ENCODE peak calls at places on chromosome 9, in eight cellular contexts. One of them, this sample, is unnamed.
A peak's percentile ranks its signal among the peaks of the same experiment; 100 is the strongest.

GRCh38 chr9:91693226-91693625 is 256.8 kb downstream of the ROR2 start:
- DNase-seq in PC-9: no peak
- DNase-seq in HCEC 1CT: no peak
- DNase-seq in activated CD8-positive, alpha-beta memory T cell treated with anti-CD3 and anti-CD28 coated beads for 48 hours: no peak
- DNase-seq in fibroblast of lung: peak; percentile 29
- DNase-seq in activated CD4-positive, alpha-beta T cell treated with anti-CD3 and anti-CD28 coated beads for 48 hours: no peak
- DNase-seq in activated naive CD4-positive, alpha-beta T cell treated with anti-CD3 and anti-CD28 coated beads, Interleukin-2, amount 10 ng/mL, durations not matched to agents 7 days and 5 days: no peak
- DNase-seq in T-helper 22 cell: no peak
- DNase-seq in this sample: no peak

GRCh38 chr9:752201-752600 is 89.3 kb upstream of the DMRT1 start:
- DNase-seq in fibroblast of lung: peak; percentile 96
- DNase-seq in T-helper 22 cell: no peak
- DNase-seq in HCEC 1CT: peak; percentile 98
- DNase-seq in activated CD4-positive, alpha-beta T cell treated with anti-CD3 and anti-CD28 coated beads for 48 hours: no peak
- DNase-seq in PC-9: peak; percentile 47
- DNase-seq in activated CD8-positive, alpha-beta memory T cell treated with anti-CD3 and anti-CD28 coated beads for 48 hours: no peak
- DNase-seq in activated naive CD4-positive, alpha-beta T cell treated with anti-CD3 and anti-CD28 coated beads, Interleukin-2, amount 10 ng/mL, durations not matched to agents 7 days and 5 days: no peak
- DNase-seq in this sample: no peak

GRCh38 chr9:136418182-136419091 is 8.0 kb downstream of the PMPCA start:
- DNase-seq in activated CD4-positive, alpha-beta T cell treated with anti-CD3 and anti-CD28 coated beads for 48 hours: no peak
- DNase-seq in activated naive CD4-positive, alpha-beta T cell treated with anti-CD3 and anti-CD28 coated beads, Interleukin-2, amount 10 ng/mL, durations not matched to agents 7 days and 5 days: no peak
- DNase-seq in fibroblast of lung: no peak
- DNase-seq in PC-9: no peak
- DNase-seq in HCEC 1CT: no peak
- DNase-seq in activated CD8-positive, alpha-beta memory T cell treated with anti-CD3 and anti-CD28 coated beads for 48 hours: no peak
- DNase-seq in T-helper 22 cell: no peak
- DNase-seq in this sample: no peak

GRCh38 chr9:123073991-123074422 is 40.5 kb downstream of the GPR21 start:
- DNase-seq in T-helper 22 cell: no peak
- DNase-seq in activated CD8-positive, alpha-beta memory T cell treated with anti-CD3 and anti-CD28 coated beads for 48 hours: no peak
- DNase-seq in fibroblast of lung: peak; percentile 94
- DNase-seq in activated naive CD4-positive, alpha-beta T cell treated with anti-CD3 and anti-CD28 coated beads, Interleukin-2, amount 10 ng/mL, durations not matched to agents 7 days and 5 days: no peak
- DNase-seq in HCEC 1CT: peak; percentile 92
- DNase-seq in PC-9: no peak
- DNase-seq in activated CD4-positive, alpha-beta T cell treated with anti-CD3 and anti-CD28 coated beads for 48 hours: no peak
- DNase-seq in this sample: no peak

GRCh38 chr9:2022560-2022959 is 7.4 kb downstream of the SMARCA2 start:
- DNase-seq in fibroblast of lung: no peak
- DNase-seq in HCEC 1CT: no peak
- DNase-seq in activated CD8-positive, alpha-beta memory T cell treated with anti-CD3 and anti-CD28 coated beads for 48 hours: no peak
- DNase-seq in T-helper 22 cell: no peak
- DNase-seq in PC-9: no peak
- DNase-seq in activated naive CD4-positive, alpha-beta T cell treated with anti-CD3 and anti-CD28 coated beads, Interleukin-2, amount 10 ng/mL, durations not matched to agents 7 days and 5 days: no peak
- DNase-seq in activated CD4-positive, alpha-beta T cell treated with anti-CD3 and anti-CD28 coated beads for 48 hours: no peak
- DNase-seq in this sample: no peak

GRCh38 chr9:18159254-18159653 is 314.7 kb upstream of the ADAMTSL1 start:
- DNase-seq in fibroblast of lung: no peak
- DNase-seq in activated CD4-positive, alpha-beta T cell treated with anti-CD3 and anti-CD28 coated beads for 48 hours: no peak
- DNase-seq in activated CD8-positive, alpha-beta memory T cell treated with anti-CD3 and anti-CD28 coated beads for 48 hours: no peak
- DNase-seq in activated naive CD4-positive, alpha-beta T cell treated with anti-CD3 and anti-CD28 coated beads, Interleukin-2, amount 10 ng/mL, durations not matched to agents 7 days and 5 days: no peak
- DNase-seq in PC-9: no peak
- DNase-seq in T-helper 22 cell: no peak
- DNase-seq in HCEC 1CT: no peak
- DNase-seq in this sample: no peak

GRCh38 chr9:127523312-127523851 is 72.1 kb downstream of the LRSAM1 start:
- DNase-seq in HCEC 1CT: peak; percentile 49
- DNase-seq in PC-9: no peak
- DNase-seq in activated CD4-positive, alpha-beta T cell treated with anti-CD3 and anti-CD28 coated beads for 48 hours: peak; percentile 65
- DNase-seq in T-helper 22 cell: no peak
- DNase-seq in fibroblast of lung: peak; percentile 40
- DNase-seq in activated CD8-positive, alpha-beta memory T cell treated with anti-CD3 and anti-CD28 coated beads for 48 hours: no peak
- DNase-seq in activated naive CD4-positive, alpha-beta T cell treated with anti-CD3 and anti-CD28 coated beads, Interleukin-2, amount 10 ng/mL, durations not matched to agents 7 days and 5 days: peak; percentile 59
- DNase-seq in this sample: no peak

GRCh38 chr9:120532891-120533290 is 47.1 kb downstream of the CDK5RAP2 start:
- DNase-seq in PC-9: no peak
- DNase-seq in fibroblast of lung: no peak
- DNase-seq in T-helper 22 cell: no peak
- DNase-seq in activated naive CD4-positive, alpha-beta T cell treated with anti-CD3 and anti-CD28 coated beads, Interleukin-2, amount 10 ng/mL, durations not matched to agents 7 days and 5 days: no peak
- DNase-seq in activated CD8-positive, alpha-beta memory T cell treated with anti-CD3 and anti-CD28 coated beads for 48 hours: no peak
- DNase-seq in activated CD4-positive, alpha-beta T cell treated with anti-CD3 and anti-CD28 coated beads for 48 hours: no peak
- DNase-seq in HCEC 1CT: no peak
- DNase-seq in this sample: no peak

GRCh38 chr9:135814421-135814820 is 92.9 kb downstream of the CAMSAP1 start:
- DNase-seq in T-helper 22 cell: no peak
- DNase-seq in HCEC 1CT: no peak
- DNase-seq in PC-9: no peak
- DNase-seq in activated CD4-positive, alpha-beta T cell treated with anti-CD3 and anti-CD28 coated beads for 48 hours: no peak
- DNase-seq in activated naive CD4-positive, alpha-beta T cell treated with anti-CD3 and anti-CD28 coated beads, Interleukin-2, amount 10 ng/mL, durations not matched to agents 7 days and 5 days: no peak
- DNase-seq in fibroblast of lung: no peak
- DNase-seq in activated CD8-positive, alpha-beta memory T cell treated with anti-CD3 and anti-CD28 coated beads for 48 hours: no peak
- DNase-seq in this sample: no peak

GRCh38 chr9:116959775-116960174 is 272.7 kb downstream of the TRIM32 start:
- DNase-seq in fibroblast of lung: peak; percentile 41
- DNase-seq in HCEC 1CT: no peak
- DNase-seq in activated CD8-positive, alpha-beta memory T cell treated with anti-CD3 and anti-CD28 coated beads for 48 hours: no peak
- DNase-seq in activated naive CD4-positive, alpha-beta T cell treated with anti-CD3 and anti-CD28 coated beads, Interleukin-2, amount 10 ng/mL, durations not matched to agents 7 days and 5 days: no peak
- DNase-seq in T-helper 22 cell: no peak
- DNase-seq in PC-9: no peak
- DNase-seq in activated CD4-positive, alpha-beta T cell treated with anti-CD3 and anti-CD28 coated beads for 48 hours: peak; percentile 6
- DNase-seq in this sample: no peak

GRCh38 chr9:91273853-91274552 is 87.7 kb downstream of the AUH start:
- DNase-seq in activated CD8-positive, alpha-beta memory T cell treated with anti-CD3 and anti-CD28 coated beads for 48 hours: no peak
- DNase-seq in T-helper 22 cell: no peak
- DNase-seq in activated naive CD4-positive, alpha-beta T cell treated with anti-CD3 and anti-CD28 coated beads, Interleukin-2, amount 10 ng/mL, durations not matched to agents 7 days and 5 days: no peak
- DNase-seq in HCEC 1CT: peak; percentile 59
- DNase-seq in fibroblast of lung: peak; percentile 63
- DNase-seq in activated CD4-positive, alpha-beta T cell treated with anti-CD3 and anti-CD28 coated beads for 48 hours: no peak
- DNase-seq in PC-9: no peak
- DNase-seq in this sample: no peak

GRCh38 chr9:94757158-94757557 is 30.7 kb downstream of the AOPEP start:
- DNase-seq in T-helper 22 cell: no peak
- DNase-seq in activated CD4-positive, alpha-beta T cell treated with anti-CD3 and anti-CD28 coated beads for 48 hours: no peak
- DNase-seq in HCEC 1CT: peak; percentile 67
- DNase-seq in activated CD8-positive, alpha-beta memory T cell treated with anti-CD3 and anti-CD28 coated beads for 48 hours: no peak
- DNase-seq in fibroblast of lung: peak; percentile 94
- DNase-seq in PC-9: no peak
- DNase-seq in activated naive CD4-positive, alpha-beta T cell treated with anti-CD3 and anti-CD28 coated beads, Interleukin-2, amount 10 ng/mL, durations not matched to agents 7 days and 5 days: no peak
- DNase-seq in this sample: no peak

GRCh38 chr9:6986416-6986815 is 228.6 kb downstream of the KDM4C start:
- DNase-seq in HCEC 1CT: no peak
- DNase-seq in fibroblast of lung: no peak
- DNase-seq in T-helper 22 cell: no peak
- DNase-seq in activated CD8-positive, alpha-beta memory T cell treated with anti-CD3 and anti-CD28 coated beads for 48 hours: no peak
- DNase-seq in activated naive CD4-positive, alpha-beta T cell treated with anti-CD3 and anti-CD28 coated beads, Interleukin-2, amount 10 ng/mL, durations not matched to agents 7 days and 5 days: no peak
- DNase-seq in PC-9: no peak
- DNase-seq in activated CD4-positive, alpha-beta T cell treated with anti-CD3 and anti-CD28 coated beads for 48 hours: no peak
- DNase-seq in this sample: no peak

GRCh38 chr9:1173986-1174385 is 123.8 kb downstream of the DMRT2 start:
- DNase-seq in activated naive CD4-positive, alpha-beta T cell treated with anti-CD3 and anti-CD28 coated beads, Interleukin-2, amount 10 ng/mL, durations not matched to agents 7 days and 5 days: no peak
- DNase-seq in T-helper 22 cell: no peak
- DNase-seq in fibroblast of lung: no peak
- DNase-seq in activated CD4-positive, alpha-beta T cell treated with anti-CD3 and anti-CD28 coated beads for 48 hours: no peak
- DNase-seq in HCEC 1CT: no peak
- DNase-seq in activated CD8-positive, alpha-beta memory T cell treated with anti-CD3 and anti-CD28 coated beads for 48 hours: no peak
- DNase-seq in PC-9: no peak
- DNase-seq in this sample: no peak

This sample was measured in T-helper 17 cell.